ENCODE peak calls at places on chromosomes 16 and 17, in seven cellular contexts. D is HCT116, R is spleen, K is sigmoid colon, N is transverse colon, W is stomach, H is endothelial cell of umbilical vein. F is an unnamed sample.

GRCh38 chr17:16915752-16916556 is 56.0 kb downstream of the TNFRSF13B start:
- DNase-seq in D (peak; percentile 70), R (peak; percentile 84), K (no peak), N (peak; percentile 83), W (peak; percentile 67), H (peak; percentile 17), F (peak; percentile 56)

GRCh38 chr16:70391881-70392481 is 45.3 kb downstream of the DDX19A start:
- DNase-seq in D (no peak), R (no peak), K (peak; percentile 82), N (no peak), W (no peak), H (no peak), F (no peak)

GRCh38 chr16:50498756-50499155 is 49.4 kb upstream of the NKD1 start:
- DNase-seq in D (no peak), R (no peak), K (no peak), N (no peak), W (no peak), H (no peak), F (no peak)

GRCh38 chr17:64183815-64184397 is 54.0 kb upstream of the ERN1 start:
- DNase-seq in D (no peak), R (no peak), K (no peak), N (no peak), W (no peak), H (peak; percentile 6), F (no peak)

GRCh38 chr16:19153876-19154275 is 14.2 kb upstream of the SYT17 start:
- DNase-seq in D (peak; percentile 77), R (no peak), K (no peak), N (no peak), W (no peak), H (no peak), F (no peak)

GRCh38 chr16:50884066-50884860 is 142.4 kb downstream of the CYLD start:
- DNase-seq in D (no peak), R (no peak), K (no peak), N (no peak), W (no peak), H (no peak), F (peak; percentile 37)

GRCh38 chr16:29304251-29304900 is 102.1 kb downstream of the NPIPB11 start:
- DNase-seq in D (no peak), R (no peak), K (peak; percentile 48), N (no peak), W (no peak), H (no peak), F (no peak)

GRCh38 chr17:48605409-48605864 is 651 bp upstream of the HOXB6 start:
- DNase-seq in D (no peak), R (peak; percentile 42), K (no peak), N (no peak), W (no peak), H (no peak), F (no peak)

GRCh38 chr16:8866118-8866883 is 2.5 kb downstream of the CARHSP1 start:
- DNase-seq in D (no peak), R (no peak), K (peak; percentile 89), N (peak; percentile 54), W (peak; percentile 49), H (no peak), F (no peak)

GRCh38 chr17:11318207-11318606 is 77.2 kb downstream of the SHISA6 start:
- DNase-seq in D (no peak), R (no peak), K (peak; percentile 42), N (no peak), W (no peak), H (no peak), F (no peak)

GRCh38 chr16:77788196-77789084 is at the start of gene VAT1L:
- DNase-seq in D (no peak), R (no peak), K (no peak), N (no peak), W (no peak), H (peak; percentile 54), F (peak; percentile 29)

GRCh38 chr16:88305176-88305575 is 77.6 kb upstream of the ZNF469 start:
- DNase-seq in D (no peak), R (no peak), K (no peak), N (no peak), W (no peak), H (no peak), F (no peak)

GRCh38 chr17:80833952-80834895 is 157.4 kb upstream of the CHMP6 start:
- DNase-seq in D (no peak), R (peak; percentile 60), K (peak; percentile 90), N (no peak), W (no peak), H (no peak), F (no peak)

GRCh38 chr17:11558681-11559234 is 39.5 kb upstream of the DNAH9 start:
- DNase-seq in D (no peak), R (no peak), K (no peak), N (no peak), W (no peak), H (no peak), F (no peak)

GRCh38 chr17:6304894-6305612 is 129.9 kb downstream of the AIPL1 start:
- DNase-seq in D (no peak), R (no peak), K (no peak), N (no peak), W (no peak), H (no peak), F (no peak)

GRCh38 chr16:11452746-11453344 is 107.6 kb downstream of the RMI2 start:
- DNase-seq in D (no peak), R (no peak), K (no peak), N (no peak), W (no peak), H (no peak), F (no peak)

GRCh38 chr17:68450391-68450790 is 6.9 kb downstream of the WIPI1 start:
- DNase-seq in D (no peak), R (no peak), K (no peak), N (no peak), W (no peak), H (no peak), F (no peak)

GRCh38 chr16:89446136-89446974 is 44.0 kb downstream of the ANKRD11 start:
- DNase-seq in D (no peak), R (no peak), K (no peak), N (no peak), W (no peak), H (no peak), F (no peak)

GRCh38 chr16:89686520-89687091 is at the start of gene CDK10:
- DNase-seq in D (peak; percentile 84), R (peak; percentile 95), K (peak; percentile 94), N (peak; percentile 94), W (peak; percentile 95), H (peak; percentile 91), F (peak; percentile 96)

DNA sequence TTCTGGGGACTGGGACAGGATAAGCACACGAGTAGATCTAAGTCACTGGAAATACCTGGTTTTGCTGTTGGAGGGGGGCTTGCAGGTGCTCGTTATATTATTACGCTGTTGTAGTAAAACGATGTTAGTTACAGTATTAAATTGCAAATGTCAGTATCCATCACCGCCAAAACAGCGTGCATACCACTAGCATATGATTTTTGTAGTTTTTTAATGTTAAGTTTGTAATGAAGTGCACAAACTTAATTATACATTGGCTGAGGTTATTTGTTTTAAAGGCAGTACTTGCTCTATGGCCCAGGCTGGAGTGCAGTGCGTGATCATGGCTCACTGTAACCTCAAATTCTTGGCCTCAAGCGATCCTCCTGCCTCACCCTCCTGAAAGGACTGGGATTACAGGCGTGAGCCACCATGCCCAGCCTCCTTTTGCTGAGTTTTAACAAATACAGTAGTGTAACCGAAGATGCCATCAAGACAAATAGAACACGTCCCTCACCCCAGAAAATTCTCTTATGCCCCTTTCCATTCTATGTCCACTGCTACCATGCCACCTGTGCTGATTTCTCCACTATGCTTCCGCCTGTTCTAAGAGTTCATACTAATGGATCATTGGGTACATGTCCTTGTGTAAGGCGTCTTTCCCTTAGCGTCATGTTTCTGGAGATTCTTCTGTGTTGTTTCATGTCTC is 20.7 kb upstream of the CSNK1D start:
- DNase-seq in D (no peak), R (no peak), K (no peak), N (no peak), W (no peak), H (peak; percentile 18), F (no peak)
- TF ChIP-seq POLR2A in D (peak; percentile 50), R (no peak), K (no peak), N (no peak), W (no peak), H (peak; percentile 17), F (peak; percentile 9)

DNA sequence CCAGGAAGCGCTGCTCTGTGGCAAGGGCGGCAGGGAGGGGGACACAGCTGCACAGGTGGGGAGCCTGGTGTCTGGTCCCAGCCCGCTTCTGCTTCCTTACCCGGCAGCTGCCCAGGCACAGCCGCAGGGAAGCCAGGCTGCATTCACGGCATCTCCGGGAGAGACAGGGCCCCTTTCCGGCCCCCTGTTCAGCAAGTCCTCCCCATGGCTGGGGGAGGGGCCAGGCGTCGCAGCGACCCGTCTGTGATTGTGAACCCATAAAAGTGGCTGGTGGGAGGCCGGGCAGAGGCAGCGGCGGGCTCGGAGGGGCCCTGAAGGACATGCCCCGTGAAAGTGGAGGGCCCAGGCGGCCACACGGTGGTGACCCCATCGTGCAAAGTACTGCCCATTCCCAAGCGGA is 28.7 kb downstream of the SOX8 start:
- DNase-seq in D (no peak), R (no peak), K (no peak), N (no peak), W (no peak), H (no peak), F (no peak)
- TF ChIP-seq POLR2AphosphoS5 in D (no peak), R (no peak), K (no peak), N (no peak), W (no peak), H (no peak), F (no peak)

GRCh38 chr17:79027274-79027924 is 3.4 kb downstream of the C1QTNF1 start:
- DNase-seq in D (no peak), R (peak; percentile 78), K (peak; percentile 69), N (no peak), W (no peak), H (no peak), F (no peak)
- TF ChIP-seq POLR2A in D (no peak), R (peak; percentile 51), K (no peak), N (no peak), W (no peak), H (no peak), F (no peak)

GRCh38 chr16:30875881-30876791 is 17.7 kb downstream of the BCL7C start:
- DNase-seq in D (no peak), R (no peak), K (no peak), N (peak; percentile 27), W (no peak), H (no peak), F (peak; percentile 48)

GRCh38 chr16:30874244-30874820 is 19.5 kb downstream of the BCL7C start:
- DNase-seq in D (no peak), R (peak; percentile 54), K (peak; percentile 55), N (peak; percentile 20), W (no peak), H (no peak), F (no peak)

GRCh38 chr16:30882429-30883310 is 11.2 kb downstream of the BCL7C start:
- DNase-seq in D (no peak), R (no peak), K (no peak), N (no peak), W (no peak), H (no peak), F (no peak)

GRCh38 chr16:30874821-30875717 is 18.8 kb downstream of the BCL7C start:
- DNase-seq in D (peak; percentile 74), R (peak; percentile 99), K (peak; percentile 94), N (peak; percentile 93), W (peak; percentile 93), H (peak; percentile 91), F (peak; percentile 77)

DNA sequence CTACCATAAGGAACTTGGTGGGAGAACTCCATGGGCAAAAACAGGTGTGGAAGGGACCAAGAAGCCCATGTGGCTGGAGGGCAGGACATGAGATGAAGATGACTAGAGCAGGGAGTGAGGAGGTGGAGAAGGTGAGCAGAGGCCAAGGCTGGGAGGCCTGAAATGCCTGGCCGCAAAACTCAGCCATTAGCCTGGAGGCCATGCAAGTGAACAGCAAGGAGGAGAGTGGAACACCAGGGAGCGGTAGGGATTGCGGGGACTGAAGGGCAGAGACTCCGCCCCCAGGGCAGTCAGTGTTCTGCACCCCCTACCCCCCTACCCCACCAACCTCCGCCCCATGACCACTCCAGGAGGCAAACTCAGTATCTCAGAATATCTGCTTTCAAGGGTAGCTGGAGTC is 17.0 kb downstream of the BCL7C start:
- DNase-seq in D (no peak), R (no peak), K (peak; percentile 35), N (no peak), W (no peak), H (no peak), F (no peak)
- TF ChIP-seq POLR2AphosphoS5 in D (no peak), R (no peak), K (no peak), N (no peak), W (no peak), H (no peak), F (no peak)

F was measured in GM12891.